ENCODE peak calls at places on chromosomes 13 and 19, in seven cellular contexts. V is K562, Q is GM12892, W is GM12878, G is H1, L is SK-N-SH, O is HepG2. Y is an unnamed sample.

GRCh38 chr13:22836475-22836874 is 344.3 kb upstream of the SGCG start:
- DNase-seq in V (no peak), Q (no peak), W (no peak), G (no peak), L (no peak), O (no peak), Y (no peak)

GRCh38 chr13:33285420-33286124 is at the start of gene STARD13:
- DNase-seq in V (peak), Q (peak), W (peak), G (peak), L (peak), O (peak), Y (peak)

GRCh38 chr19:22882797-22883196 is 50.7 kb downstream of the ZNF723 start:
- DNase-seq in V (peak), Q (no peak), W (no peak), G (no peak), L (peak), O (peak), Y (no peak)

GRCh38 chr19:16860118-16860517 is 28.7 kb upstream of the F2RL3 start:
- DNase-seq in V (no peak), Q (no peak), W (no peak), G (no peak), L (no peak), O (no peak), Y (no peak)

GRCh38 chr13:44278164-44278563 is 95.5 kb upstream of the SERP2 start:
- DNase-seq in V (no peak), Q (no peak), W (no peak), G (no peak), L (no peak), O (no peak), Y (no peak)

GRCh38 chr13:27979765-27980279 is 8.7 kb downstream of the URAD start:
- DNase-seq in V (no peak), Q (no peak), W (no peak), G (no peak), L (no peak), O (no peak), Y (no peak)

GRCh38 chr19:7200739-7201138 is 93.5 kb downstream of the INSR start:
- DNase-seq in V (no peak), Q (no peak), W (no peak), G (no peak), L (no peak), O (no peak), Y (no peak)

GRCh38 chr19:2663920-2664571 is 38.4 kb downstream of the GNG7 start:
- DNase-seq in V (peak), Q (peak), W (no peak), G (no peak), L (peak), O (no peak), Y (peak)

GRCh38 chr13:35857769-35858168 is 273.4 kb downstream of the DCLK1 start:
- DNase-seq in V (no peak), Q (no peak), W (no peak), G (peak), L (no peak), O (no peak), Y (no peak)

GRCh38 chr13:77000475-77000874 is 8.6 kb downstream of the CLN5 start:
- DNase-seq in V (no peak), Q (no peak), W (no peak), G (no peak), L (no peak), O (no peak), Y (no peak)

GRCh38 chr13:22114630-22115311 is 443.9 kb downstream of the FGF9 start:
- DNase-seq in V (no peak), Q (peak), W (peak), G (no peak), L (no peak), O (no peak), Y (peak)

GRCh38 chr13:44364019-44364418 is 9.6 kb upstream of the SERP2 start:
- DNase-seq in V (no peak), Q (no peak), W (no peak), G (no peak), L (no peak), O (peak), Y (no peak)

GRCh38 chr13:75505327-75505726 is 23.4 kb upstream of the TBC1D4 start:
- DNase-seq in V (no peak), Q (no peak), W (no peak), G (no peak), L (no peak), O (no peak), Y (no peak)

GRCh38 chr13:110869805-110870706 is 44.8 kb downstream of the ANKRD10 start:
- DNase-seq in V (peak), Q (no peak), W (no peak), G (peak), L (peak), O (peak), Y (no peak)

GRCh38 chr13:112447761-112448603 is 71.8 kb downstream of the SPACA7 start:
- DNase-seq in V (no peak), Q (no peak), W (no peak), G (no peak), L (peak), O (no peak), Y (no peak)

GRCh38 chr13:101552797-101553196 is 100.3 kb downstream of the ITGBL1 start:
- DNase-seq in V (no peak), Q (no peak), W (no peak), G (no peak), L (no peak), O (no peak), Y (no peak)

GRCh38 chr13:29595380-29596063 is at the start of gene SLC7A1:
- DNase-seq in V (peak), Q (peak), W (peak), G (peak), L (peak), O (peak), Y (peak)

GRCh38 chr13:37666036-37666435 is 67.5 kb upstream of the POSTN start:
- DNase-seq in V (no peak), Q (no peak), W (no peak), G (no peak), L (no peak), O (no peak), Y (no peak)

GRCh38 chr13:37662624-37663023 is 64.1 kb upstream of the POSTN start:
- DNase-seq in V (no peak), Q (no peak), W (no peak), G (no peak), L (no peak), O (no peak), Y (no peak)

GRCh38 chr13:37669845-37670244 is 71.3 kb upstream of the POSTN start:
- DNase-seq in V (no peak), Q (no peak), W (no peak), G (no peak), L (no peak), O (no peak), Y (no peak)

GRCh38 chr13:37667631-37668161 is 69.1 kb upstream of the POSTN start:
- DNase-seq in V (no peak), Q (no peak), W (no peak), G (no peak), L (no peak), O (no peak), Y (no peak)
- TF ChIP-seq TAF1 in V (no peak), Q (no peak), W (no peak), G (no peak), L (no peak), O (no peak), Y (no peak)

DNA sequence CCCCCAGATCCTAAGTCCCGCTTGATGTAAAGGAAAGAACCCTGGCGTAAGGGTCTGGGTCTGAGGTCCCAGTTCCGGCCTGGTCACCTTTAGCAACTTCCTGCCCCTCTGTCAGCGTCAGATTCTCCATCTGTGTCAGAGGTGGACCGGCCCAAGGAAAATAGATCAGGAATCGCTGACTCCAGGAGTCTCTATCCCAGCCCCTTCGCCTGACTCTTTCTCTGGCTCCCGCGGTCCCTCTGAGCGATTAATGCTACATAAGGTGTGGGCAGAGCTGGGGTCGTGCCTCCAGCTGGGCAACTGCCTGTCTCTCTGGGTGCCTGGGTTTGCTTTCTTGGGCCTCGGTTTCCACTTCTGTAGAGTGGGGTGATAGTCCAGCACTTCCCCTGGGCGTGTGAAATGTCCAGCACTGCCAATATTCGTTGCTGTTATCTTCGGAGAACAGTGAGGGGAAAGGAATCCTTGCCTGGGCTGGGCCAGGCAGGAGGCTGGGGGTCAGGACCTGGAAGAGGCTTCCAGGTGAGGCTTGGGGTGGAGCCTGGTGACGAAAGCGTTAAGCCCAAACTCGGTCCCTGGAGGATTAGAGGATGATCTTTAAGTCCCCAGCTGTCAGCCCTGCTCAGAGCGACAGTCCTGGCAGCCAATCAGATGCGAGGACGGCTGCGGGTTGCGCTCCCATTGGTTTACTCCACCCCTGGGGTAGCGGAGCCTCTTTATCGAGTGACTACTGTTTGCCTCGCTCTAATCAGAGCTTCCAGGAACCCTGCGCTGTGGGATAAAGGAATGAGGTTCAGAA is 767 bp downstream of the ABCA7 start:
- DNase-seq in V (peak), Q (peak), W (peak), G (peak), L (peak), O (peak), Y (peak)
- TF ChIP-seq TAF1 in V (no peak), Q (no peak), W (no peak), G (no peak), L (no peak), O (no peak), Y (no peak)

GRCh38 chr19:3984908-3985642 is at the start of gene EEF2:
- DNase-seq in V (peak), Q (peak), W (peak), G (peak), L (peak), O (peak), Y (peak)

GRCh38 chr19:3982701-3983541 is 2.3 kb downstream of the EEF2 start:
- DNase-seq in V (no peak), Q (peak), W (no peak), G (peak), L (peak), O (peak), Y (peak)

GRCh38 chr19:3984584-3984907 is 717 bp downstream of the EEF2 start:
- DNase-seq in V (no peak), Q (peak), W (no peak), G (no peak), L (no peak), O (no peak), Y (peak)

GRCh38 chr19:3983542-3983914 is 1.7 kb downstream of the EEF2 start:
- DNase-seq in V (no peak), Q (no peak), W (no peak), G (no peak), L (peak), O (no peak), Y (no peak)

GRCh38 chr19:3983936-3984583 is 1.2 kb downstream of the EEF2 start:
- DNase-seq in V (no peak), Q (peak), W (no peak), G (peak), L (peak), O (no peak), Y (peak)
- TF ChIP-seq TAF1 in V (no peak), Q (no peak), W (no peak), G (peak), L (no peak), O (no peak), Y (no peak)

DNA sequence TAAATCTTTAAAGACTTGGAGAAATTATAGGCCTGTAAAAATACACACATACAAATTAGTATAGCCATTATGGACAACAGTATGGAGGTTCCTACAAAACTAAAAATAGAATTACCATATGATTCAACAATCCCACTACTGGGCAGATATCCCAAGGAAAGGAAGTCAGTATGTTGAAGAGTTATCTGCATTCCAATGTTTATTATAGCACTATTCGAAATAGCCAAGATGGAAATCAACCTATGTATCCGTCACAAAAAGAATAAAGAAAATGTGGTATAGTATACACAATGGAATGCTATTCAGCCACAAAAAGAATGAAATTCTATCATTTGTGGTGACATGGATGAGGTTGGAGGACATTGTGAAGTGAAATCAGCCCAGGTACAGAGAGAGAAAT is 37.2 kb downstream of the SLITRK1 start:
- DNase-seq in V (no peak), Q (no peak), W (no peak), G (no peak), L (no peak), O (no peak), Y (no peak)
- TF ChIP-seq TAF1 in V (no peak), Q (no peak), W (no peak), G (no peak), L (no peak), O (no peak), Y (no peak)

DNA sequence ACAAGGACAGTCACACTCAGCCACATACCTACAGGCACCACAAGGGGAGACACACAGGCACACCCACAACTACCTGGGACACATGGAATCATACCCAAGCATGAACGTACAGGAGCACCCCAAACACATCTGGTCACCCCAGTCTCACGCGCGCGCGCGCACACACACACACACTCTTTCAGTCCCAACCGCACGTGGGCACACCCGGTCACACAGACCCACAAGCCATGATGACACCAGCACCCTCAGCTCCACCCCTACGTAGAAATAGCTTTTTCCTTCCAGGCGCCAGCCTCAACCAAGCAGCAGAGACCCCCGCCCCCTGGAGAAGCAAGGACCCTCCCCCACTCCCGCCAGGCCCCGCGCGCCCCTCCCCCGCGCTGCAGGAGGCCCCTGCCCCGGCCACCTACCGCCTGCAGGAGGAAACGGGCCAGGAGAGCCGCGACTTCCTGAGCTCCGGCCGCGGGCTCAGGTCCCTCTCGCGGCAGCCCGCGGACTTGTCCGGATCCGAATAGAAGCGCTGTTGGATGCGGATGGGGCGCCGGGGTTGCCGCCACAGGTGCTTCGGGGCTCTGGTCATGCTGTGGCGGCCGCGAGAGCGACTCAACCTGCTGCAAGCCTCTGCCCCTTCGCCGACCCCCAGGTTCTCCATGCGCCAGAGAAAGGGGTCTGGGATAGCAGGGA is 6.4 kb upstream of the PDE4C start:
- DNase-seq in V (peak), Q (no peak), W (no peak), G (peak), L (peak), O (no peak), Y (no peak)
- TF ChIP-seq TAF1 in V (no peak), Q (no peak), W (no peak), G (no peak), L (no peak), O (no peak), Y (no peak)

GRCh38 chr19:13748169-13748884 is 16.0 kb upstream of the MRI1 start:
- DNase-seq in V (peak), Q (no peak), W (no peak), G (peak), L (peak), O (no peak), Y (no peak)
- TF ChIP-seq TAF1 in V (no peak), Q (no peak), W (no peak), G (no peak), L (no peak), O (no peak), Y (no peak)

DNA sequence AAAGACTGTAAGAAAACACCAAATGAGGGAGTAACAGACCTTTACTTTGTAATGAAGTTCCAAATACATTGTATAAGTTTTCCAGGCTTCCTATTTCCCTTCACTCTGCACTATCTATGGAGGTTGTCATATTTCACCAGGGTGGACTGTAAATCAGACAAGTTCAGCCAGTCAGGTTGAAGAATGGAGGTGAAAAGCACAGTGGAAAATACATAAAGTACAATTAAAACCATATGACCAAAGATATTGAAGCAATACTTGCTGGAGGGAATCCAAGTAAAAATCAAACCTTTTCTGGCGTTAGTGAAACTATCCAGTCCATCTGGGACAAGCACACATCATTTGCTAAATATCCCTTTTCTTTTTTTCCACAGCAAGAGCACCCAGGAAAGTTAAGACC is 3.2 kb downstream of the LHFPL6 start:
- DNase-seq in V (no peak), Q (no peak), W (no peak), G (no peak), L (peak), O (no peak), Y (no peak)
- TF ChIP-seq TAF1 in V (no peak), Q (no peak), W (no peak), G (no peak), L (no peak), O (no peak), Y (no peak)

GRCh38 chr13:73138967-73139491 is 80.2 kb downstream of the KLF5 start:
- DNase-seq in V (no peak), Q (no peak), W (no peak), G (no peak), L (no peak), O (no peak), Y (no peak)

GRCh38 chr13:73138276-73138950 is 79.6 kb downstream of the KLF5 start:
- DNase-seq in V (no peak), Q (no peak), W (no peak), G (no peak), L (no peak), O (peak), Y (no peak)

GRCh38 chr13:73141292-73141771 is 82.5 kb downstream of the KLF5 start:
- DNase-seq in V (no peak), Q (no peak), W (no peak), G (no peak), L (no peak), O (peak), Y (no peak)

GRCh38 chr13:73140804-73141203 is 82.0 kb downstream of the KLF5 start:
- DNase-seq in V (no peak), Q (no peak), W (no peak), G (no peak), L (no peak), O (no peak), Y (no peak)

DNA sequence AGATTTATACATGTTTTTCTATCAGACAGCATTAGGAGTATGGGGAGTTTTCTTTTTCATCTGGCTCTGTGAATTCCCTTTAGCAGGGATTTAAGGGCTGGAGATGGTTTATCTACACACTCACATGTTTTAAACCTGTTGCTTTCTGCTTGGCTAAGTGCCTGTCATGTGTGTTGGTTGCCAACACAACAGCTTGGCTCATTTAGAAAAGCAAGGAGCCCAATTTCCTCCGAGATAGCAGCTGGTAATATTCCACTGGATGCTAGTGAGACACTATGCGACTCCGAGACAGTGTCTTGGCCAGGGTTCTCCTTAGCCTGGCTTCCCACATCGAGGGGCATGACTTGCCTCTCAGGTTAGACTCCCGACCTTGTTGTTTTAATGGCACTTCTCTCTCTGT is 83.3 kb downstream of the KLF5 start:
- DNase-seq in V (no peak), Q (no peak), W (no peak), G (no peak), L (no peak), O (no peak), Y (no peak)
- TF ChIP-seq TAF1 in V (no peak), Q (no peak), W (no peak), G (no peak), L (no peak), O (no peak), Y (no peak)